ENCODE peak calls at places on chromosome 13, in nine cellular contexts. Q is endothelial cell of umbilical vein, Y is neural progenitor cell, O is endodermal cell, R is H1, F is neuronal stem cell, T is fibroblast of lung, X is IMR-90, E is MM.1S. D is an unnamed sample.

GRCh38 chr13:113607056-113607455 is 22.5 kb downstream of the TFDP1 start:
- DNase-seq in Q (no peak), Y (no peak), O (no peak), R (no peak), F (no peak), T (no peak), X (no peak), E (no peak), D (no peak)

GRCh38 chr13:48526269-48526668 is 6.6 kb downstream of the RCBTB2 start:
- DNase-seq in Q (no peak), Y (no peak), O (no peak), R (no peak), F (no peak), T (no peak), X (no peak), E (no peak), D (no peak)

GRCh38 chr13:108915634-108916497 is 286.5 kb downstream of the MYO16 start:
- DNase-seq in Q (peak), Y (no peak), O (peak), R (peak), F (no peak), T (peak), X (peak), E (peak), D (peak)

GRCh38 chr13:109874444-109874920 is 88.1 kb upstream of the IRS2 start:
- DNase-seq in Q (no peak), Y (no peak), O (no peak), R (no peak), F (no peak), T (no peak), X (no peak), E (no peak), D (no peak)

GRCh38 chr13:99484405-99484981 is 16.8 kb upstream of the TM9SF2 start:
- DNase-seq in Q (no peak), Y (no peak), O (no peak), R (no peak), F (no peak), T (peak), X (peak), E (no peak), D (no peak)

GRCh38 chr13:36369268-36370107 is 23.3 kb upstream of the SPART start:
- DNase-seq in Q (no peak), Y (no peak), O (no peak), R (no peak), F (no peak), T (peak), X (peak), E (no peak), D (no peak)

GRCh38 chr13:106349080-106349841 is 186.2 kb downstream of the EFNB2 start:
- DNase-seq in Q (peak), Y (peak), O (peak), R (peak), F (peak), T (peak), X (peak), E (no peak), D (no peak)

GRCh38 chr13:77896536-77896935 is 22.1 kb downstream of the EDNRB start:
- DNase-seq in Q (peak), Y (no peak), O (no peak), R (no peak), F (no peak), T (peak), X (peak), E (no peak), D (no peak)

GRCh38 chr13:55073000-55073399 is 2044.4 kb downstream of the OLFM4 start:
- DNase-seq in Q (no peak), Y (no peak), O (no peak), R (no peak), F (no peak), T (no peak), X (no peak), E (no peak), D (no peak)

GRCh38 chr13:20566424-20566916 is 487 bp upstream of the IFT88 start:
- DNase-seq in Q (no peak), Y (no peak), O (no peak), R (peak), F (no peak), T (peak), X (peak), E (peak), D (no peak)

GRCh38 chr13:77507931-77508776 is 27.4 kb upstream of the SCEL start:
- DNase-seq in Q (peak), Y (no peak), O (no peak), R (no peak), F (no peak), T (peak), X (peak), E (no peak), D (no peak)

GRCh38 chr13:101611491-101612475 is 159.3 kb downstream of the ITGBL1 start:
- DNase-seq in Q (no peak), Y (no peak), O (no peak), R (no peak), F (no peak), T (peak), X (peak), E (no peak), D (no peak)

GRCh38 chr13:29315847-29316246 is 279.6 kb downstream of the SLC7A1 start:
- DNase-seq in Q (no peak), Y (no peak), O (no peak), R (no peak), F (no peak), T (no peak), X (no peak), E (no peak), D (no peak)

GRCh38 chr13:29310806-29311205 is 284.7 kb downstream of the SLC7A1 start:
- DNase-seq in Q (no peak), Y (no peak), O (no peak), R (no peak), F (no peak), T (no peak), X (no peak), E (no peak), D (no peak)
- H3K9ac ChIP-seq in Q (no peak), Y (no peak), O (no peak), R (no peak), F (no peak), T (no peak), X (no peak), E (no peak), D (no peak)

DNA sequence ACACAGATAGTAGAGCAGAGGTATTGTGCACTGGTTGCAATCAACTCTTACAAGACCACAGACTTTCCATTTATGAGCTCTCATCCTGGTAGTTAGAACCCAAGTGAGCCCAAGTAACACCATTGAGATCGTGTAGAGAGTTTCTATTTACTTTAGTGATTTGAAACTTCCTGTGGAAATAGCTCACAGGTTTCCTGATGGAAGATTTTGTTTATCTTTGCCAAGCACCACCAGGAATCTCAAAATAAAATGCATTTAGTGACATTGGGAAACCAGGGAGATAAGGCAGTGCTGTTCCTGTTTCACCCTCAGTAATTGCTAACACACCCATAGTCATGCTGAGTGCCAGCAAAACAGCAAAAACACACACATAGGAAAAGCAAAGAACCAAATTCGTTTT is 102.5 kb downstream of the FLT1 start:
- DNase-seq in Q (peak), Y (no peak), O (no peak), R (no peak), F (no peak), T (no peak), X (no peak), E (no peak), D (no peak)
- H3K27ac ChIP-seq in Q (peak), Y (no peak), O (no peak), R (no peak), F (no peak), T (no peak), X (no peak), E (no peak), D (no peak)

GRCh38 chr13:44068737-44069136 is 189.0 kb downstream of the LACC1 start:
- DNase-seq in Q (peak), Y (no peak), O (no peak), R (no peak), F (no peak), T (peak), X (peak), E (no peak), D (no peak)
- H3K4me3 ChIP-seq in Q (no peak), Y (no peak), O (no peak), R (no peak), F (no peak), T (no peak), X (no peak), E (no peak), D (no peak)

GRCh38 chr13:34250151-34250550 is 432.2 kb downstream of the RFC3 start:
- DNase-seq in Q (no peak), Y (no peak), O (no peak), R (no peak), F (no peak), T (peak), X (no peak), E (no peak), D (no peak)
- H3K9ac ChIP-seq in Q (no peak), Y (no peak), O (no peak), R (no peak), F (no peak), T (no peak), X (no peak), E (no peak), D (no peak)

GRCh38 chr13:50075619-50076097 is 60.4 kb downstream of the KCNRG start:
- DNase-seq in Q (peak), Y (no peak), O (no peak), R (no peak), F (no peak), T (no peak), X (no peak), E (no peak), D (no peak)
- H3K27ac ChIP-seq in Q (no peak), Y (no peak), O (no peak), R (no peak), F (no peak), T (peak), X (no peak), E (no peak), D (no peak)